ENCODE peak calls at places on chromosomes 12 and 14, in seven cellular contexts. Q is hippocampal formation; P is stimulated activated CD8-positive, alpha-beta memory T cell treated with anti-CD3 and anti-CD28 coated beads, Interleukin-2, amount 100 ng/mL, for 1 hour; N is aorta; F is retina; J is RPMI7951; H is NCI-H1048. V is an unnamed sample.
A peak's percentile ranks its signal among the peaks of the same experiment; 100 is the strongest.

GRCh38 chr14:30443368-30444007 is 115.5 kb upstream of the G2E3 start:
- DNase-seq in Q (no peak), P (no peak), N (no peak), F (no peak), J (peak; percentile 27), H (no peak), V (peak; percentile 9)

GRCh38 chr14:91829511-91829910 is 37.8 kb downstream of the TC2N start:
- DNase-seq in Q (no peak), P (no peak), N (no peak), F (no peak), J (no peak), H (no peak), V (no peak)

GRCh38 chr14:88477513-88478250 is 77.1 kb downstream of the PTPN21 start:
- DNase-seq in Q (no peak), P (no peak), N (no peak), F (no peak), J (no peak), H (no peak), V (no peak)

GRCh38 chr14:68377459-68377858 is 415.4 kb downstream of the ZFP36L1 start:
- DNase-seq in Q (peak; percentile 70), P (no peak), N (peak; percentile 73), F (peak; percentile 32), J (peak; percentile 73), H (no peak), V (peak; percentile 16)

GRCh38 chr12:121770802-121771625 is 22.5 kb downstream of the RHOF start:
- DNase-seq in Q (no peak), P (no peak), N (no peak), F (peak; percentile 20), J (no peak), H (no peak), V (no peak)

GRCh38 chr14:104771918-104772706 is 19.2 kb downstream of the SIVA1 start:
- DNase-seq in Q (no peak), P (no peak), N (no peak), F (no peak), J (no peak), H (no peak), V (no peak)

GRCh38 chr12:13851828-13852227 is 129.6 kb downstream of the GRIN2B start:
- DNase-seq in Q (no peak), P (no peak), N (no peak), F (peak; percentile 53), J (no peak), H (no peak), V (no peak)

GRCh38 chr12:78315018-78315417 is 484.3 kb downstream of the NAV3 start:
- DNase-seq in Q (no peak), P (no peak), N (no peak), F (no peak), J (no peak), H (no peak), V (peak; percentile 27)

GRCh38 chr14:27025648-27026047 is 427.8 kb upstream of the NOVA1 start:
- DNase-seq in Q (no peak), P (no peak), N (no peak), F (no peak), J (no peak), H (no peak), V (no peak)

GRCh38 chr14:33964599-33965317 is 13.9 kb upstream of the EGLN3 start:
- DNase-seq in Q (no peak), P (no peak), N (no peak), F (no peak), J (no peak), H (no peak), V (no peak)

GRCh38 chr12:104546575-104546974 is 89.8 kb downstream of the CHST11 start:
- DNase-seq in Q (no peak), P (no peak), N (peak; percentile 68), F (no peak), J (no peak), H (no peak), V (no peak)

GRCh38 chr12:79223761-79224160 is 359.2 kb downstream of the SYT1 start:
- DNase-seq in Q (no peak), P (no peak), N (no peak), F (no peak), J (no peak), H (no peak), V (no peak)

GRCh38 chr12:26056335-26056734 is 68.5 kb downstream of the BHLHE41 start:
- DNase-seq in Q (no peak), P (no peak), N (no peak), F (no peak), J (peak; percentile 75), H (no peak), V (no peak)

GRCh38 chr14:92577321-92577742 is 63.8 kb downstream of the RIN3 start:
- DNase-seq in Q (no peak), P (no peak), N (no peak), F (no peak), J (no peak), H (no peak), V (no peak)

GRCh38 chr12:89951694-89952060 is 243.0 kb upstream of the ATP2B1 start:
- DNase-seq in Q (no peak), P (no peak), N (no peak), F (no peak), J (no peak), H (no peak), V (no peak)

GRCh38 chr12:3218150-3218845 is 141.1 kb downstream of the TSPAN9 start:
- DNase-seq in Q (no peak), P (no peak), N (peak; percentile 90), F (peak; percentile 77), J (peak; percentile 66), H (no peak), V (peak; percentile 42)

GRCh38 chr12:78584695-78585094 is 279.9 kb upstream of the SYT1 start:
- DNase-seq in Q (no peak), P (no peak), N (no peak), F (no peak), J (no peak), H (no peak), V (no peak)

GRCh38 chr14:25178255-25178654 is 128.3 kb upstream of the STXBP6 start:
- DNase-seq in Q (no peak), P (no peak), N (no peak), F (no peak), J (no peak), H (no peak), V (no peak)

GRCh38 chr14:53152627-53152908 is 555 bp downstream of the DDHD1 start:
- DNase-seq in Q (no peak), P (no peak), N (no peak), F (no peak), J (no peak), H (no peak), V (peak; percentile 35)

GRCh38 chr14:94944636-94945258 is 174.8 kb upstream of the GSC start:
- DNase-seq in Q (no peak), P (no peak), N (no peak), F (no peak), J (no peak), H (no peak), V (no peak)

GRCh38 chr12:119528241-119528640 is 65.3 kb upstream of the TMEM233 start:
- DNase-seq in Q (no peak), P (no peak), N (no peak), F (no peak), J (no peak), H (no peak), V (no peak)

V was measured in NCI-H510A treated with DMSO at 0.1 percent for 48 hours.